ENCODE peak calls at places on chromosomes 16 and 17, in five cellular contexts. One of them, this sample, is unnamed. For H3K36me3, the result is how much of the 10 kb centered on the place peaks cover.

GRCh38 chr16:20611350-20611902 is 35.3 kb upstream of the ACSM2B start:
- DNase-seq in left ventricle myocardium inferior: peak
- DNase-seq in fibroblast of lung: no peak
- DNase-seq in suprapubic skin: no peak
- DNase-seq in transverse colon: no peak
- DNase-seq in this sample: no peak

GRCh38 chr16:78509965-78510364 is 410.5 kb downstream of the WWOX start:
- DNase-seq in left ventricle myocardium inferior: no peak
- DNase-seq in fibroblast of lung: no peak
- DNase-seq in suprapubic skin: no peak
- DNase-seq in transverse colon: no peak
- DNase-seq in this sample: no peak

GRCh38 chr17:77061711-77062110 is 79.1 kb upstream of the SEC14L1 start:
- DNase-seq in left ventricle myocardium inferior: no peak
- DNase-seq in fibroblast of lung: no peak
- DNase-seq in suprapubic skin: no peak
- DNase-seq in transverse colon: no peak
- DNase-seq in this sample: no peak

GRCh38 chr17:34249497-34249877 is 5.6 kb upstream of the CCL2 start:
- DNase-seq in left ventricle myocardium inferior: peak
- DNase-seq in fibroblast of lung: no peak
- DNase-seq in suprapubic skin: no peak
- DNase-seq in transverse colon: no peak
- DNase-seq in this sample: no peak

GRCh38 chr16:11139624-11140375 is 116.2 kb downstream of the SOCS1 start:
- DNase-seq in left ventricle myocardium inferior: no peak
- DNase-seq in fibroblast of lung: peak
- DNase-seq in suprapubic skin: no peak
- DNase-seq in transverse colon: no peak
- DNase-seq in this sample: no peak

GRCh38 chr17:78925234-78925633 is at the start of gene TIMP2:
- DNase-seq in left ventricle myocardium inferior: peak
- DNase-seq in fibroblast of lung: peak
- DNase-seq in suprapubic skin: peak
- DNase-seq in transverse colon: peak
- DNase-seq in this sample: peak

GRCh38 chr17:49361129-49361901 is 735 bp downstream of the ZNF652 start:
- DNase-seq in left ventricle myocardium inferior: peak
- DNase-seq in fibroblast of lung: peak
- DNase-seq in suprapubic skin: peak
- DNase-seq in transverse colon: peak
- DNase-seq in this sample: no peak

GRCh38 chr16:1309888-1310831 is 724 bp downstream of the UBE2I start:
- DNase-seq in left ventricle myocardium inferior: peak
- DNase-seq in fibroblast of lung: peak
- DNase-seq in suprapubic skin: no peak
- DNase-seq in transverse colon: peak
- DNase-seq in this sample: no peak

GRCh38 chr16:58615280-58615679 is 14.3 kb downstream of the CNOT1 start:
- DNase-seq in left ventricle myocardium inferior: no peak
- DNase-seq in fibroblast of lung: no peak
- DNase-seq in suprapubic skin: no peak
- DNase-seq in transverse colon: no peak
- DNase-seq in this sample: no peak
- H3K36me3 ChIP-seq in left ventricle myocardium inferior: under half
- H3K36me3 ChIP-seq in fibroblast of lung: under half
- H3K36me3 ChIP-seq in suprapubic skin: under half
- H3K36me3 ChIP-seq in transverse colon: under half
- H3K36me3 ChIP-seq in this sample: under half

GRCh38 chr16:69709456-69710084 is 16.8 kb downstream of the NQO1 start:
- DNase-seq in left ventricle myocardium inferior: no peak
- DNase-seq in fibroblast of lung: peak
- DNase-seq in suprapubic skin: no peak
- DNase-seq in transverse colon: no peak
- DNase-seq in this sample: peak
- H3K36me3 ChIP-seq in left ventricle myocardium inferior: under half
- H3K36me3 ChIP-seq in fibroblast of lung: under half
- H3K36me3 ChIP-seq in suprapubic skin: under half
- H3K36me3 ChIP-seq in transverse colon: under half
- H3K36me3 ChIP-seq in this sample: under half

GRCh38 chr17:40352779-40353394 is 11.7 kb downstream of the GJD3 start:
- DNase-seq in left ventricle myocardium inferior: no peak
- DNase-seq in fibroblast of lung: no peak
- DNase-seq in suprapubic skin: no peak
- DNase-seq in transverse colon: no peak
- DNase-seq in this sample: no peak
- H3K36me3 ChIP-seq in left ventricle myocardium inferior: half or more
- H3K36me3 ChIP-seq in fibroblast of lung: under half
- H3K36me3 ChIP-seq in suprapubic skin: half or more
- H3K36me3 ChIP-seq in transverse colon: under half
- H3K36me3 ChIP-seq in this sample: half or more

DNA sequence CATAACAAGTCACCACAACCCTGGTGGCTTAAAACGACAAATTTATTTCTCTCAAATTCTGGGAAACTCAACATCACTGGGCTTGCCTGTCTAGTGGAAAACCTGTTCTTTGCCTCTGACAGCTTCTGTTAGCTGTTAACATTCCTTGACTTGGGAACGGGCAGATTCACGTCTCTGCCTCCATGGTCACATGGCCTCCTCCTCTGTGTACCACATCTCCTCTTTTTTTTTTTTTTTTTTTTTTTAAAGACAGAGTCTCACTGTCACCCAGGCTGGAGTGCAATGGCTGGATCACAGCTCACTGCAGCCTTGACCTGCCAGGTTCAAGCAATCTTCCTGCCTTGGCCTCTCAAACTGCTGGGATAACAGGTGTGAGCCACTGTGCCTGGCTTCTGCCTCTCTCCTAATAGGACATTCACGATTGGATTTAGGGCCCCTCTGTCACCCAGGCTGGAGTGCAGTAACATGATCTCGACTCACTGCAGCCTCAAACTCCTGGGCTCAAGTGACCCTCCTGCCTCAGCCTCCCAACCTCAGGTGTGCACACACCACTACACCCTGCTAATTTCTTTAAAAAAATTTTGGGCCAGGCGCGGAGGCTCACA is 11.7 kb upstream of the LLGL1 start:
- DNase-seq in left ventricle myocardium inferior: no peak
- DNase-seq in fibroblast of lung: no peak
- DNase-seq in suprapubic skin: no peak
- DNase-seq in transverse colon: no peak
- DNase-seq in this sample: no peak
- H3K36me3 ChIP-seq in left ventricle myocardium inferior: under half
- H3K36me3 ChIP-seq in fibroblast of lung: under half
- H3K36me3 ChIP-seq in suprapubic skin: under half
- H3K36me3 ChIP-seq in transverse colon: under half
- H3K36me3 ChIP-seq in this sample: under half